ENCODE peak calls at places on chromosome 13, in five cellular contexts. Q, Z, O, K and B are unnamed samples.

GRCh38 chr13:50393641-50394040 is 378.4 kb downstream of the KCNRG start:
- DNase-seq in O (peak; percentile 77), Q (no peak), K (peak; percentile 30), Z (peak; percentile 17), B (no peak)

GRCh38 chr13:19981685-19982238 is 23.2 kb downstream of the ZMYM2 start:
- DNase-seq in O (no peak), Q (no peak), K (no peak), Z (no peak), B (no peak)

GRCh38 chr13:79480954-79481684 is at the start of gene NDFIP2:
- DNase-seq in K (peak; percentile 80), Z (peak; percentile 91), O (peak; percentile 88), Q (peak; percentile 92), B (peak; percentile 86)

GRCh38 chr13:35518337-35518736 is 41.8 kb upstream of the MAB21L1 start:
- DNase-seq in Z (no peak), Q (no peak), K (no peak), O (no peak), B (no peak)

GRCh38 chr13:35764359-35765015 is 288.0 kb upstream of the MAB21L1 start:
- DNase-seq in O (no peak), K (no peak), Z (no peak), Q (no peak), B (no peak)

GRCh38 chr13:33174491-33174890 is 111.1 kb downstream of the STARD13 start:
- DNase-seq in O (no peak), K (no peak), Z (no peak), Q (no peak), B (no peak)

GRCh38 chr13:60627071-60627686 is 230.2 kb downstream of the TDRD3 start:
- DNase-seq in K (peak; percentile 3), Q (no peak), O (peak; percentile 90), Z (no peak), B (no peak)

GRCh38 chr13:33870046-33870668 is 52.2 kb downstream of the RFC3 start:
- DNase-seq in O (no peak), Q (no peak), K (no peak), Z (no peak), B (no peak)

GRCh38 chr13:48533207-48533499 is 273 bp upstream of the RCBTB2 start:
- DNase-seq in K (no peak), O (no peak), Z (no peak), Q (no peak), B (no peak)

GRCh38 chr13:101979825-101980224 is 422.0 kb downstream of the FGF14 start:
- DNase-seq in K (no peak), Z (no peak), O (no peak), Q (no peak), B (no peak)

GRCh38 chr13:106118996-106119395 is 416.5 kb downstream of the EFNB2 start:
- DNase-seq in K (no peak), O (no peak), Q (no peak), Z (no peak), B (no peak)

GRCh38 chr13:102707465-102707864 is 12.6 kb upstream of the METTL21C start:
- DNase-seq in O (no peak), K (peak; percentile 94), Z (no peak), Q (no peak), B (no peak)

GRCh38 chr13:65834897-65835296 is 1395.2 kb downstream of the PCDH9 start:
- DNase-seq in Q (no peak), O (no peak), K (peak; percentile 52), Z (no peak), B (no peak)

GRCh38 chr13:101530293-101530692 is 77.8 kb downstream of the ITGBL1 start:
- DNase-seq in K (peak; percentile 39), O (no peak), Q (no peak), Z (no peak), B (no peak)

GRCh38 chr13:79593121-79593520 is 112.2 kb downstream of the NDFIP2 start:
- DNase-seq in O (no peak), Z (no peak), K (no peak), Q (no peak), B (no peak)

GRCh38 chr13:98450495-98451167 is 126.3 kb downstream of the STK24 start:
- DNase-seq in Q (peak; percentile 74), K (no peak), Z (peak; percentile 60), O (no peak), B (no peak)
- H3K4me1 ChIP-seq in Q (peaks cover 24% of the 10 kb centered on the region), K (peaks cover 14% of the 10 kb centered on the region), Z (peaks cover 41% of the 10 kb centered on the region), O (peaks cover 20% of the 10 kb centered on the region), B (peaks cover 6% of the 10 kb centered on the region)

DNA sequence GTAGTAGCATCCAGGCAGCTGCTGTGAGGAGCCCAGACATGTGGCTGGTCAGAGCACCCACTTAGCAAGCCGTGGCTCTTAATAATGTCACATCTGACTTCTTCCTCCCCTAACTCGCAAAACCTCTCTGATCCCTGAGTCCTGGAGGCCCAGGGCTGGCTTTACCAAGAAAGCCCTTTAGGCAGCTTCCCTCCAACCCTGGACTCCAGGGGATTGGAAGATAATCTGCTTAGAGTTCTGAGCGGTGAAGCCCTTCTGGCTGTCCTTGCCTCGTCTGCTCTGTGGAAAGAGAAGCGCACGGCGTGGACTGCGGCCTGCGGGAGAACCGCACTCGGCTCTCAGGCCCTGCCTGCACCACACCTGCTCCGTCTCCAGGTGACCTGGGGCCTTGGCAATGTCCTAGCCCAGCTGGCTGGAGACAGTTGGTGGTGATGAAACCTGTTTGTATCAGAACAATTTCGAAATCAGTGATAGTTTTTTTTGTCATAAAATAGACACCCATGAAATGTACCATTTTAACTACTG is 64.5 kb upstream of the MCF2L start:
- DNase-seq in Z (no peak), Q (no peak), K (no peak), O (peak; percentile 67), B (no peak)
- H3K4me1 ChIP-seq in Z (no peaks in the 10 kb centered on the region), Q (no peaks in the 10 kb centered on the region), K (no peaks in the 10 kb centered on the region), O (peaks cover 78% of the 10 kb centered on the region), B (no peaks in the 10 kb centered on the region)

DNA sequence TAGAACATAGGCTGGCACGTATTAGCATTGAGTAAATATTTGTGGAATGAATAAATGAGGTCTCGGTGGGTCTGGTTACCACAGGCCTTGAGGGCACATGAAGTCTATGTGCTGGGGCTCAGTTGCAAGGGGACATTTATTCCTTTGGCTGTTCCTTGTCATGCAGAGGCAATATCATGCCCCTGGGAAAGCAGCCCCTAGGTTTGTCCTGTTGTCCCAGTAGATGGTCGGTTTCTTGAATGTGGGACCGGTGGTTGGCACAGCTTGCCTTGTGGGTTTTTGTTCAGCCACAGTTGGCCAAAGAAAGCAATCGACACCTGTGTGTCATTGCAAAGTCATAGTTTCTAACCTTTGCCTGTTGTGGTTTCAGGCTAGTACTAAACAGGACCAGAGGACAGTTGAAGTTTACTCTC is 24.7 kb upstream of the GPR183 start:
- DNase-seq in Q (no peak), O (no peak), Z (no peak), K (no peak), B (no peak)
- H3K4me1 ChIP-seq in Q (peaks cover 12% of the 10 kb centered on the region), O (no peaks in the 10 kb centered on the region), Z (no peaks in the 10 kb centered on the region), K (no peaks in the 10 kb centered on the region), B (no peaks in the 10 kb centered on the region)

DNA sequence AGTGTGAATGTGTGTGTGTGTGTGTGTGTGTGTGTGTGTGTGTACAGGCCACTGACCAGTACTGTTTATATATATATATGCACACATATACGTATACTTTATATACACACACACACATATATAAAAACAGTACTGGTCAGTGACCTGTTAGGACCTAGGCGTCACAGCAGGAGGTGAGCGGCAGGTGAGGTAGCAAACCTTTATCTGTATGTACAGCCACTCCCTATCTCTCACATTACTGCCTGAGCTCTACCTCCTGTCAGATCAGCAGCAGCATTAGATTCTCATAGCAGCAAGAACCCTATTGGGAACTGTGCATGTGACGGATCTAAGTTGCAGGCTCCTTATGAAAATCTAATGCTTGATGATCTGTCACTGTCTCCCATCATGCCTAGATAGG is 34.5 kb downstream of the TBC1D4 start:
- DNase-seq in Q (no peak), K (no peak), Z (no peak), O (no peak), B (no peak)
- H3K4me1 ChIP-seq in Q (peaks cover 39% of the 10 kb centered on the region), K (peaks cover 2% of the 10 kb centered on the region), Z (peaks cover 19% of the 10 kb centered on the region), O (no peaks in the 10 kb centered on the region), B (no peaks in the 10 kb centered on the region)

DNA sequence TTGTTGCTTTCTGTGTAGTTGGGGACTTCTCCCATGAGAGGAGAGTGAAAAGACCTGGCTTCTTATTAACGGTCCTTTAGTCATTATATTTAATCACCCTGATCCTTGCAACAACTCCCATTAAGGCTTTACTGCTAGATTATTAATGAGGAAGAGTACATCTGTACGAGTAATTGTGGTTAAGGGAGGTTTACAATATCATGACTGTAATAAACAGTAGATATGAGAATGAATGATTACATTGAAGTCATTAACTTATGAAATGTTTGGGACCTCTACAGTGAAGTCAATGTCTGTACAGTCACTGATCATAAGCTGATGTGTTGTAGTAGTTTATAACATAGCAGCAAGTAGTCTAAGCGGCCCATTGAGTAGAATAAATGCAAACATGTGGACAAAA is 24.7 kb downstream of the FGF9 start:
- DNase-seq in K (no peak), Q (no peak), O (no peak), Z (no peak), B (no peak)
- H3K4me1 ChIP-seq in K (no peaks in the 10 kb centered on the region), Q (no peaks in the 10 kb centered on the region), O (no peaks in the 10 kb centered on the region), Z (peaks cover 2% of the 10 kb centered on the region), B (peaks cover 2% of the 10 kb centered on the region)

GRCh38 chr13:110421061-110421460 is 114.0 kb downstream of the COL4A2 start:
- DNase-seq in Q (no peak), O (no peak), K (no peak), Z (no peak), B (no peak)
- H3K4me1 ChIP-seq in Q (peaks cover 10% of the 10 kb centered on the region), O (peaks cover 5% of the 10 kb centered on the region), K (peaks cover 23% of the 10 kb centered on the region), Z (peaks cover 43% of the 10 kb centered on the region), B (peaks cover 34% of the 10 kb centered on the region)

DNA sequence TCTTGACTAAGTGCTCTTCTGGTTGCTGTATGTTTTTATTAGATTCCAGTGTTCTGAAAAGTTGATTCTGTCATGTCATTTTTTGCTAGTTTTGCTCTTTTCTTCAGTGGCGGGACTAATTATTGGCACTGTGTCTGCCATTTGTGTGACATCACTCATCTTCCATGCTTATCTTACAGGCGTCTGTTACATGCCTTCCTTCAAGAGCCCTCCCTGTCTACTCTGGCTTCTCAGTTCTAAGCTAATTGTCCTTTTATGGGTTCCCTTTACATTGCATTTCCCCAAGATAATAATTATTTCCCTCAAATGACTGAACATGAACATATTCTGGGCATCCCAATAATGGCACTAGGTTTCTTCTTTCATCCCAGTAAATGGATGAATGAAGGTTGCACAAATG is 459.1 kb downstream of the DCT start:
- DNase-seq in Z (no peak), K (no peak), Q (no peak), O (no peak), B (no peak)
- H3K4me1 ChIP-seq in Z (no peaks in the 10 kb centered on the region), K (no peaks in the 10 kb centered on the region), Q (no peaks in the 10 kb centered on the region), O (no peaks in the 10 kb centered on the region), B (no peaks in the 10 kb centered on the region)

GRCh38 chr13:114124486-114124885 is 7.9 kb downstream of the RASA3 start:
- DNase-seq in Z (no peak), K (no peak), O (no peak), Q (peak; percentile 19), B (peak; percentile 50)
- H3K4me1 ChIP-seq in Z (peaks cover 38% of the 10 kb centered on the region), K (peaks cover 34% of the 10 kb centered on the region), O (peaks cover 27% of the 10 kb centered on the region), Q (peaks cover 72% of the 10 kb centered on the region), B (peaks cover 12% of the 10 kb centered on the region)

GRCh38 chr13:51675877-51676276 is 91.6 kb downstream of the WDFY2 start:
- DNase-seq in K (no peak), Z (no peak), Q (no peak), O (no peak), B (no peak)

GRCh38 chr13:51674276-51674675 is 90.0 kb downstream of the WDFY2 start:
- DNase-seq in Z (no peak), K (no peak), Q (no peak), O (peak; percentile 21), B (peak; percentile 73)

GRCh38 chr13:51675385-51675784 is 91.1 kb downstream of the WDFY2 start:
- DNase-seq in Z (no peak), Q (no peak), K (no peak), O (no peak), B (no peak)

GRCh38 chr13:51679616-51680015 is 95.4 kb downstream of the WDFY2 start:
- DNase-seq in K (no peak), Q (no peak), O (no peak), Z (no peak), B (no peak)

GRCh38 chr13:51676739-51677138 is 92.5 kb downstream of the WDFY2 start:
- DNase-seq in O (no peak), K (no peak), Q (no peak), Z (no peak), B (no peak)
- H3K4me1 ChIP-seq in O (no peaks in the 10 kb centered on the region), K (peaks cover 3% of the 10 kb centered on the region), Q (no peaks in the 10 kb centered on the region), Z (no peaks in the 10 kb centered on the region), B (peaks cover 9% of the 10 kb centered on the region)